ENCODE peak calls at places on chromosomes 12 and 14, in eight cellular contexts. Q is ovary, O is aorta, Y is IMR-90, B is SJSA1, W is transverse colon, E is coronary artery, H is adrenal gland. F is an unnamed sample.

GRCh38 chr14:75242546-75243273 is 35.9 kb upstream of the FOS start:
- DNase-seq in H (no peak), O (no peak), Q (no peak), E (no peak), W (peak), B (no peak), Y (peak), F (no peak)

GRCh38 chr14:89912667-89913211 is 41.8 kb downstream of the EFCAB11 start:
- DNase-seq in Y (peak), B (peak), H (peak), Q (no peak), O (no peak), E (no peak), W (peak), F (no peak)

GRCh38 chr12:123384994-123385376 is 1.1 kb downstream of the KMT5A start:
- DNase-seq in Q (no peak), Y (peak), W (no peak), O (no peak), H (no peak), E (no peak), B (no peak), F (no peak)

GRCh38 chr14:101889898-101890297 is 74.5 kb upstream of the DYNC1H1 start:
- DNase-seq in E (no peak), Q (no peak), H (no peak), O (no peak), B (no peak), W (peak), Y (no peak), F (no peak)

GRCh38 chr14:88981948-88982347 is 157.5 kb downstream of the TTC8 start:
- DNase-seq in Y (no peak), H (no peak), E (no peak), B (no peak), W (no peak), O (no peak), Q (no peak), F (no peak)

GRCh38 chr12:66120477-66120876 is 10.1 kb downstream of the LLPH start:
- DNase-seq in Y (no peak), O (no peak), Q (no peak), H (no peak), E (no peak), W (no peak), B (no peak), F (no peak)

GRCh38 chr12:57231276-57232021 is 1.9 kb downstream of the SHMT2 start:
- DNase-seq in B (no peak), Y (no peak), H (no peak), Q (no peak), E (no peak), W (no peak), O (no peak), F (no peak)

GRCh38 chr12:104023710-104024109 is 26.3 kb downstream of the GLT8D2 start:
- DNase-seq in O (no peak), H (no peak), Y (no peak), W (no peak), E (no peak), Q (no peak), B (no peak), F (no peak)

GRCh38 chr12:32312049-32312670 is 87.2 kb upstream of the FGD4 start:
- DNase-seq in H (no peak), Q (no peak), B (peak), Y (peak), O (no peak), W (no peak), E (no peak), F (no peak)

GRCh38 chr12:94080684-94081009 is 67.7 kb upstream of the PLXNC1 start:
- DNase-seq in B (no peak), W (no peak), Q (no peak), E (no peak), H (no peak), O (no peak), Y (no peak), F (no peak)

GRCh38 chr12:116882742-116883141 is 1.5 kb upstream of the HRK start:
- DNase-seq in E (no peak), Q (no peak), B (no peak), O (no peak), Y (peak), W (no peak), H (no peak), F (no peak)

GRCh38 chr12:30877110-30877875 is 49.3 kb upstream of the TSPAN11 start:
- DNase-seq in W (no peak), E (no peak), Q (no peak), Y (no peak), H (no peak), O (no peak), B (no peak), F (peak)

GRCh38 chr12:12899530-12900380 is 8.4 kb downstream of the GPRC5A start:
- DNase-seq in Q (no peak), E (no peak), W (no peak), Y (peak), B (peak), H (peak), O (peak), F (no peak)

GRCh38 chr14:71466251-71466650 is 466.0 kb upstream of the RGS6 start:
- DNase-seq in E (no peak), H (no peak), O (no peak), Y (no peak), Q (no peak), B (no peak), W (no peak), F (no peak)

GRCh38 chr12:89856431-89856830 is 147.8 kb upstream of the ATP2B1 start:
- DNase-seq in H (no peak), Q (no peak), E (no peak), O (no peak), B (peak), Y (peak), W (no peak), F (no peak)

GRCh38 chr14:35268946-35269345 is 23.2 kb upstream of the PSMA6 start:
- DNase-seq in Y (no peak), W (peak), B (no peak), O (no peak), E (no peak), H (no peak), Q (no peak), F (no peak)

GRCh38 chr12:112354399-112354798 is 27.8 kb downstream of the HECTD4 start:
- DNase-seq in W (no peak), O (no peak), Q (no peak), Y (no peak), B (no peak), E (no peak), H (no peak), F (no peak)

GRCh38 chr14:98137626-98138025 is 1134.4 kb downstream of the BCL11B start:
- DNase-seq in Q (no peak), W (no peak), E (no peak), H (no peak), B (no peak), O (no peak), Y (no peak), F (no peak)

GRCh38 chr12:132447731-132448452 is 42.1 kb upstream of the FBRSL1 start:
- DNase-seq in Y (no peak), E (no peak), B (no peak), Q (no peak), O (no peak), H (no peak), W (no peak), F (no peak)

GRCh38 chr12:107164392-107164791 is 71.0 kb upstream of the CRY1 start:
- DNase-seq in E (no peak), H (no peak), W (no peak), B (no peak), Y (no peak), O (no peak), Q (no peak), F (no peak)

GRCh38 chr14:92534863-92535654 is 21.5 kb downstream of the RIN3 start:
- DNase-seq in E (no peak), Y (no peak), W (peak), Q (no peak), B (no peak), H (no peak), O (no peak), F (peak)

GRCh38 chr14:21748869-21749303 is 75.3 kb upstream of the OR4E1 start:
- DNase-seq in W (peak), Q (no peak), Y (peak), O (no peak), E (no peak), B (peak), H (no peak), F (no peak)

GRCh38 chr12:71938728-71939385 is at the start of gene TPH2:
- DNase-seq in Y (peak), W (peak), E (no peak), B (peak), H (peak), Q (peak), O (peak), F (peak)

GRCh38 chr14:49464885-49465284 is 121.3 kb downstream of the RPS29 start:
- DNase-seq in W (no peak), O (no peak), E (no peak), H (no peak), Q (no peak), Y (no peak), B (no peak), F (no peak)

GRCh38 chr12:14995583-14996425 is 23.0 kb downstream of the PDE6H start:
- DNase-seq in Y (peak), Q (no peak), E (no peak), O (no peak), W (no peak), H (no peak), B (peak), F (no peak)

GRCh38 chr12:32647275-32647674 is 31.8 kb upstream of the DNM1L start:
- DNase-seq in Q (no peak), H (no peak), B (no peak), O (no peak), Y (no peak), W (no peak), E (no peak), F (no peak)

GRCh38 chr14:71005076-71005475 is 97.8 kb downstream of the PCNX1 start:
- DNase-seq in Q (no peak), W (no peak), O (no peak), E (no peak), H (no peak), Y (no peak), B (no peak), F (no peak)

GRCh38 chr12:112266473-112266872 is 115.8 kb downstream of the HECTD4 start:
- DNase-seq in Y (no peak), H (no peak), O (no peak), W (no peak), E (no peak), B (no peak), Q (no peak), F (no peak)

GRCh38 chr12:131121705-131122405 is 168.1 kb downstream of the ADGRD1 start:
- DNase-seq in H (no peak), Q (peak), W (no peak), E (peak), Y (no peak), O (peak), B (no peak), F (no peak)

GRCh38 chr12:106645074-106645421 is 62.2 kb downstream of the RFX4 start:
- DNase-seq in O (no peak), W (peak), H (no peak), B (no peak), E (no peak), Y (no peak), Q (no peak), F (no peak)

GRCh38 chr12:6271281-6271680 is 39.2 kb upstream of the PLEKHG6 start:
- DNase-seq in O (peak), H (no peak), Q (no peak), W (no peak), B (no peak), E (no peak), Y (no peak), F (peak)

DNA sequence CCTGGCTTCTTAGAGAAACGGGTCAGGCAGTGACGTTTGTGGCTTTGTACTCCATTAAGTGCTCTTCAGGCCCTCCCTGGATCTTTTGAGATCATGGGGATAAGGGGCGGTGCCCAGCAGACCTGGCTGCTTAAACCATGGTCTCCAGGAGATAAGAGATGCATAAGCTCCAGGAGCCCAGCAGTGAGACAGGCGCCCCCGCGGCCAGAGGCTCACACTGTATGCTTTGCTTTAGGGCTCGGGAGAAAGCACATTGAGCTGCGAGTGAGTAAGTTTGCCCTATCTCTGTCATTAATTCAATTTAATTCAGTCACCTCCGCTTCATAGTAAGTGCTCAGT is 359.5 kb downstream of the CACNA1C start:
- DNase-seq in O (no peak), W (no peak), Y (no peak), Q (no peak), B (no peak), E (no peak), H (no peak), F (no peak)
- H3K27ac ChIP-seq in O (no peak), W (no peak), Y (no peak), Q (no peak), B (no peak), E (no peak), H (no peak), F (no peak)

GRCh38 chr14:25765909-25766308 is 716.0 kb upstream of the STXBP6 start:
- DNase-seq in O (no peak), E (no peak), Y (no peak), H (no peak), B (no peak), Q (no peak), W (no peak), F (no peak)
- H3K27ac ChIP-seq in O (no peak), E (no peak), Y (no peak), H (no peak), B (no peak), Q (no peak), W (no peak), F (no peak)

DNA sequence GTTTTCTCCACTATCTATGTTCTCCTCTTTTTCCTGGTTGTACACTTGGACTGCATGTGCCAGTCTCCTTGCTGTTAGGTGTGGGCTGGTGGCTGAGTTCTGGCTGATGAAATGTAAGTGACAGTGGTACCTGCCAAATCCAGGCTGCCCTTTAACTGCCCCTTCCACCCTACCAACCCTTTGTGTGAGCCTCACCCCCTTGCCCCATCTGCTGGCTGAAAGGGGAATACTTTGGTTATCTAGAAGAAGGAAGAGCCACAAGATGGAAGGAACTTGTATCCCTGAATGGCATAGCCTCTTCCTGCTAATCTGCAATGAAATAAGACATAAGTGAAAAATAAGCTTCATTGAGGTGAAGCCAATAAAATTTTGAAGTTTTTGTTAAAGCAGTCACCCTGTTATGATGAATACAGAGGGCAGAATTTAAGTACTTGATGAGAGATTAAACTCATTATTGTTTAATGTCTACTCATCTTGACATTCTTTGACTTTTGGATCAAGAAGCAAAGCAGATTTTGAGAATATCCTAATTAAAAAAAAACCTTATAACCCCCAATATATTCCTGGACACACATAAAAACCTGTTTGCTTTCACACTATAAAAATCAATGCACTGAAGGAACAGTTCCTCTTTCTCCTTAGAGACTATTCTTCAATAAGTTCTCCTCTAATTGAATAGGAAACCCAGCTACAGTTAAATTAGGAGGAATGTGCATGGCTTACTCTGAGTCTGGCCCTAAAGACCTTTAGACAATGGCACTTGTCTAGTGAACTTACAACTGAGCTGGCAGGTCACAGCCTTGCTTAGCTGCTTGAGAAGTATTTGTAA is 262.6 kb upstream of the BTG1 start:
- DNase-seq in E (no peak), O (no peak), W (peak), H (no peak), Y (no peak), B (peak), Q (no peak), F (no peak)
- H3K27ac ChIP-seq in E (no peak), O (no peak), W (no peak), H (no peak), Y (no peak), B (no peak), Q (no peak), F (no peak)

GRCh38 chr12:50508420-50508819 is 3.6 kb downstream of the DIP2B start:
- DNase-seq in E (no peak), H (no peak), Y (no peak), O (no peak), Q (no peak), W (no peak), B (no peak), F (no peak)

GRCh38 chr12:50505945-50506344 is 1.2 kb downstream of the DIP2B start:
- DNase-seq in W (peak), E (no peak), H (no peak), Y (no peak), Q (no peak), O (no peak), B (no peak), F (peak)

GRCh38 chr12:50506753-50507473 is 2.1 kb downstream of the DIP2B start:
- DNase-seq in B (no peak), Y (no peak), Q (no peak), W (no peak), E (no peak), O (no peak), H (no peak), F (no peak)

GRCh38 chr12:50507930-50508329 is 3.1 kb downstream of the DIP2B start:
- DNase-seq in Y (no peak), Q (no peak), B (no peak), H (no peak), E (no peak), W (no peak), O (no peak), F (no peak)

DNA sequence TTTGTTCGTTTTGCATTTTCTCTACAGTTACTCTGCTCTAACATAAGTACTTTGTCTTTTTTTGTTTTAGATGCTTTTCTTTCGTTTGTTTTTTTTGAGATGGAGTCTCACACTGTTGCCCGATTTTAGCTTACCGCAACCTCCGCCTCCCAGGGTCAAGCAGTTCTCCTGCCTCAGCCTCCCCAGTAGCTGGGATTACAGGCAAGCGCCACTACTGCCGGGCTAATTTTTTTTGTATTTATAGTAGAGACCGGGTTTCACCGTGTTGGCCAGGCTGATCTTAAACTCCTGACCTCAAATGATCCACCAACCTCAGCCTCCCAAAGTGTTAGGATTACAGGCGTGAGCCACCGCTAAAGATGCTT is 2.7 kb downstream of the DIP2B start:
- DNase-seq in E (no peak), O (no peak), W (no peak), H (no peak), B (no peak), Y (no peak), Q (no peak), F (no peak)
- H3K27ac ChIP-seq in E (no peak), O (no peak), W (no peak), H (peak), B (no peak), Y (no peak), Q (no peak), F (no peak)

DNA sequence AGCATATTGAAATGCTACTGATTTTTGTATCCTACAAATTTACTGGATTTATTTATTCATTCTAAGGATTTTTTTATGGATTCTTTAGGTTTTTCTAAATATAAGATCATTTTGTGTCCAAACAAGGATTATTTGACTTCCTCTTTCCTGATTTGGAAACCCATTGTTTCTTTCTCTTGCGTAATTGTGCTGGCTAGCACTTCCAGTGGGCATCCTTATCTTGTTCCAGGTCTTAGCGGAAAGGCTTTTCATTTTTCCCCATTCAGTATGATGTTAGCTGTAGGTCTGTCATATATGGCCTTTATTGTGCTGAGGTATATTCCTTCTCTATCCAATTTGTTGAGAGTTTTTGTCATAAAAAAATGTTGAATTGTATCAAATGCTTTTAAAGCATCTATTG is 57.2 kb upstream of the RHOJ start:
- DNase-seq in Y (no peak), Q (no peak), B (no peak), O (no peak), E (no peak), H (no peak), W (no peak), F (no peak)
- H3K27ac ChIP-seq in Y (no peak), Q (no peak), B (no peak), O (no peak), E (no peak), H (no peak), W (no peak), F (no peak)

DNA sequence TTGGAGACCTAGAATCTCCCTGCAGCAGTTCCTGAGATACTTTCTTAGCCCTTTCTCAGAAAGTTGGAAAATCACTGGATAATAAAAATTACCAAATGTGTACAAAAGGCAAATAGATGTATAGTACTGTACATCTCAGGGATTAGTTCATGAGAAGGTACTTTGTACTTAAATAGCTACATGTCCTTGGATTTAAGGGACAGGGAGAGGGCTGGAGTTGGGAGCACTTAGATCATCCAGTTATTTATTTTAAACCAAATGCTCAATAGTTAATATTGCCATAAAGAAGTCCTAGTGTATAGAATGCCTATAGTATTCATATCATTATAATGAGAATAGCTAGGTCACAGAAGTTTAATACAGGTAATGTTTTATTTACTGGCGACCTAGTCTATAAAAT is 13.4 kb downstream of the CDKN3 start:
- DNase-seq in H (no peak), Q (no peak), B (no peak), O (no peak), E (no peak), W (no peak), Y (no peak), F (no peak)
- H3K27ac ChIP-seq in H (no peak), Q (no peak), B (no peak), O (no peak), E (no peak), W (no peak), Y (no peak), F (no peak)

DNA sequence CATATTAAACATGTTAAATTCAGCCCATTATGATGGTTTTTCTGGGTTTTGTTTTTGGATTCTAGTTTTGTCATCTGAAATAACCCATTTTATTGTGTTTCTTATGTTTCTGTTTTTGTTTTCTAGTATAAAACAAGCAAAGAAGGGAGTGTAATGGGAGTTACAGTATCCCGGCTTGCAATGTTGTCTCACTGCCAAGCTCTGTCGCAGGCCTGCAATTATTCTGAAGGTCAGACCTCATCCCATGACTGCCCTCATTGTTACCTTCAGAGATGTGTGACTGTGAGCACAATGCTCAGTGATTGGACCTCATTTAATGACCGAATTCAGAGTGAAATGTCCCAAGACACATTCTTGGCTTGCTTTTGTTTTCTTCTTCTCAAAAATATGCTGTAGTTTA is 73.0 kb upstream of the ATF1 start:
- DNase-seq in O (no peak), H (peak), Y (no peak), W (no peak), Q (peak), E (no peak), B (no peak), F (no peak)
- H3K27ac ChIP-seq in O (no peak), H (peak), Y (no peak), W (no peak), Q (no peak), E (no peak), B (no peak), F (no peak)